ENCODE peak calls at places on chromosomes 2 and 18, in eight cellular contexts. H is kidney; D is Peyer's patch; O is CD4-positive, alpha-beta T cell; S is adrenal gland; W is psoas muscle; I is brain microvascular endothelial cell; B is ovary. E is an unnamed sample.

GRCh38 chr18:73908323-73908722 is 239.3 kb downstream of the FBXO15 start:
- DNase-seq in I (peak; percentile 25), D (no peak), W (no peak), H (no peak), S (no peak), O (no peak), B (no peak), E (peak; percentile 71)

GRCh38 chr2:151827564-151828142 is 568 bp downstream of the ARL5A start:
- DNase-seq in O (peak; percentile 1), B (peak; percentile 24), D (peak; percentile 38), W (no peak), I (peak; percentile 9), S (peak; percentile 46), H (peak; percentile 66), E (peak; percentile 43)

GRCh38 chr2:74099271-74099670 is 48.4 kb downstream of the BOLA3 start:
- DNase-seq in O (no peak), W (no peak), B (no peak), S (no peak), D (no peak), H (no peak), I (no peak), E (no peak)

GRCh38 chr2:127254386-127254981 is 34.4 kb upstream of the CYP27C1 start:
- DNase-seq in B (no peak), D (no peak), I (no peak), O (no peak), W (no peak), S (no peak), H (no peak), E (no peak)

GRCh38 chr18:63979409-63979908 is 9.6 kb downstream of the SERPINB8 start:
- DNase-seq in W (no peak), O (no peak), H (no peak), I (peak; percentile 70), D (peak; percentile 44), S (peak; percentile 41), B (no peak), E (peak; percentile 75)

GRCh38 chr2:95389256-95390119 is 13.0 kb upstream of the FAHD2A start:
- DNase-seq in O (peak; percentile 14), W (peak; percentile 65), S (peak; percentile 48), B (peak; percentile 67), I (peak; percentile 45), H (peak; percentile 78), D (no peak), E (peak; percentile 81)

GRCh38 chr2:211429256-211429655 is 872.9 kb downstream of the CPS1 start:
- DNase-seq in H (no peak), B (no peak), S (no peak), O (no peak), W (no peak), D (no peak), I (no peak), E (no peak)

GRCh38 chr2:6526093-6526824 is 339.4 kb downstream of the CMPK2 start:
- DNase-seq in I (no peak), O (no peak), W (no peak), B (no peak), D (no peak), S (no peak), H (no peak), E (peak; percentile 76)

GRCh38 chr18:58496937-58497336 is 132.0 kb downstream of the ALPK2 start:
- DNase-seq in H (no peak), I (no peak), O (no peak), S (no peak), D (no peak), B (no peak), W (no peak), E (peak; percentile 60)

GRCh38 chr2:225399509-225399908 is at the start of gene NYAP2:
- DNase-seq in H (no peak), S (no peak), I (no peak), D (no peak), B (no peak), O (no peak), W (no peak), E (peak; percentile 16)

GRCh38 chr2:75960134-75961009 is 249.7 kb upstream of the GCFC2 start:
- DNase-seq in H (no peak), O (no peak), W (no peak), D (no peak), I (no peak), S (no peak), B (no peak), E (no peak)

GRCh38 chr2:121309801-121310200 is 24.8 kb upstream of the TFCP2L1 start:
- DNase-seq in I (no peak), H (no peak), S (no peak), W (no peak), B (no peak), O (no peak), D (no peak), E (no peak)

GRCh38 chr2:149184994-149185393 is 145.4 kb upstream of the LYPD6 start:
- DNase-seq in I (no peak), H (no peak), B (no peak), S (peak; percentile 7), D (no peak), W (no peak), O (no peak), E (no peak)

GRCh38 chr2:147614491-147614890 is 230.3 kb upstream of the ACVR2A start:
- DNase-seq in W (no peak), B (no peak), H (no peak), I (no peak), D (no peak), O (no peak), S (no peak), E (no peak)

GRCh38 chr18:72868666-72869661 is 1.2 kb upstream of the NETO1 start:
- DNase-seq in B (no peak), W (no peak), O (no peak), I (no peak), D (no peak), S (no peak), H (no peak), E (peak; percentile 42)

GRCh38 chr2:112812318-112813042 is 24.1 kb downstream of the IL1B start:
- DNase-seq in D (no peak), H (no peak), B (no peak), O (no peak), S (no peak), I (peak; percentile 98), W (no peak), E (no peak)

GRCh38 chr2:54627973-54628372 is 95.5 kb upstream of the EML6 start:
- DNase-seq in I (no peak), H (no peak), B (no peak), D (no peak), W (no peak), O (no peak), S (no peak), E (no peak)

GRCh38 chr2:19876751-19877150 is 25.0 kb downstream of the TTC32 start:
- DNase-seq in B (no peak), O (no peak), D (no peak), I (no peak), H (no peak), S (no peak), W (no peak), E (no peak)

GRCh38 chr2:148812306-148812705 is 62.7 kb upstream of the KIF5C start:
- DNase-seq in H (peak; percentile 93), B (peak; percentile 85), W (peak; percentile 35), S (peak; percentile 95), O (no peak), I (peak; percentile 32), D (no peak), E (no peak)

GRCh38 chr2:42493885-42494433 is at the start of gene KCNG3:
- DNase-seq in D (peak; percentile 42), W (peak; percentile 66), H (peak; percentile 83), I (no peak), O (peak; percentile 65), B (peak; percentile 84), S (peak; percentile 83), E (peak; percentile 93)

GRCh38 chr2:96090527-96090926 is 25.8 kb downstream of the ADRA2B start:
- DNase-seq in S (no peak), I (no peak), W (no peak), O (no peak), H (no peak), B (no peak), D (no peak), E (no peak)

GRCh38 chr2:100173907-100174525 is 31.6 kb upstream of the AFF3 start:
- DNase-seq in D (no peak), S (no peak), H (no peak), W (no peak), O (no peak), I (no peak), B (no peak), E (peak; percentile 20)

GRCh38 chr2:20654414-20654813 is 3.5 kb upstream of the HS1BP3 start:
- DNase-seq in W (no peak), I (no peak), S (no peak), O (no peak), B (no peak), D (no peak), H (no peak), E (no peak)

GRCh38 chr2:88658890-88659881 is 31.9 kb upstream of the EIF2AK3 start:
- DNase-seq in W (peak; percentile 44), B (no peak), H (no peak), D (no peak), S (peak; percentile 50), I (peak; percentile 47), O (no peak), E (no peak)

GRCh38 chr2:204986641-204987040 is 441.4 kb downstream of the PARD3B start:
- DNase-seq in D (no peak), H (no peak), I (no peak), O (no peak), S (no peak), B (no peak), W (no peak), E (no peak)

GRCh38 chr2:215808194-215808593 is 205.2 kb downstream of the MREG start:
- DNase-seq in I (no peak), O (no peak), S (no peak), W (no peak), B (no peak), H (no peak), D (no peak), E (no peak)
- H3K27ac ChIP-seq in I (no peak overlapping the region), O (no peak overlapping the region), S (no peak overlapping the region), W (no peak overlapping the region), B (no peak overlapping the region), H (no peak overlapping the region), D (no peak overlapping the region), E (no peak overlapping the region)

DNA sequence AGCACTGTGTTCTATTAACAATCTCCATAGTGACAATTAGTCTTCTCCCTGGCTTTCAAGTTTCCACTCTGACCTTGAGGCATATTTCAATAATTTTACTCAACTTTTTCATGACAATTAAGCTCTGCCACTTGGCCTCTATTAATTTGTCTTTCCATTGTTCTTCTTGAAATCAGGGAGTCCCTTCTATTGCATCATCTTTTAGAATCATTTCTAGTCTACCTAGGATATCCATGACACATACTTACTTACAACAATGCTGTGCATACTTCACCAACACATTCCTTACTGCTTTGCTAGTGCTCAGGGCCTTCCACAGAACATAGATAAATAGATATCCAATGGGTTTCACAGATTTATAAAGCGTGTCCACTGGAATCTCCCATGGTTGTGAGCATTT is 331.5 kb upstream of the LRP1B start:
- DNase-seq in O (no peak), B (no peak), D (no peak), H (no peak), I (peak; percentile 4), S (no peak), W (no peak), E (no peak)
- H3K27ac ChIP-seq in O (no peak overlapping the region), B (no peak overlapping the region), D (no peak overlapping the region), H (no peak overlapping the region), I (no peak overlapping the region), S (no peak overlapping the region), W (no peak overlapping the region), E (no peak overlapping the region)

GRCh38 chr2:233481368-233482142 is 85.0 kb downstream of the USP40 start:
- DNase-seq in O (no peak), B (no peak), W (no peak), I (no peak), D (no peak), H (no peak), S (no peak), E (no peak)
- H3K27ac ChIP-seq in O (no peak overlapping the region), B (no peak overlapping the region), W (peak overlapping the region; percentile 56), I (peak overlapping the region; percentile 4), D (no peak overlapping the region), H (no peak overlapping the region), S (no peak overlapping the region), E (no peak overlapping the region)

GRCh38 chr2:186544255-186544675 is 45.6 kb upstream of the ITGAV start:
- DNase-seq in H (no peak), D (no peak), W (no peak), O (no peak), S (no peak), B (no peak), I (peak; percentile 84), E (peak; percentile 45)
- H3K27ac ChIP-seq in H (peak overlapping the region; percentile 63), D (peak overlapping the region; percentile 11), W (peak overlapping the region; percentile 25), O (no peak overlapping the region), S (peak overlapping the region; percentile 16), B (no peak overlapping the region), I (peak overlapping the region; percentile 97), E (peak overlapping the region; percentile 22)